ENCODE peak calls at places on chromosomes 11 and 22, in nine cellular contexts. T, X, S, F, Z, V, Q, C and K are unnamed samples. For H3K4me1, the result is how much of the 10 kb centered on the place peaks cover.

GRCh38 chr11:124674168-124674517 is 439 bp downstream of the SPA17 start:
- DNase-seq in T (peak), X (no peak), S (no peak), F (no peak), Z (no peak), V (no peak), Q (no peak), C (no peak), K (no peak)

GRCh38 chr11:93481696-93482095 is 61.5 kb downstream of the SMCO4 start:
- DNase-seq in T (no peak), X (no peak), S (no peak), F (no peak), Z (peak), V (no peak), Q (no peak), C (no peak), K (no peak)

GRCh38 chr11:86069408-86070086 is 663 bp upstream of the PICALM start:
- DNase-seq in T (peak), X (peak), S (no peak), F (peak), Z (peak), V (peak), Q (peak), C (no peak), K (no peak)

GRCh38 chr11:70038034-70038834 is 39.9 kb upstream of the ANO1 start:
- DNase-seq in T (no peak), X (no peak), S (no peak), F (no peak), Z (no peak), V (no peak), Q (no peak), C (no peak), K (no peak)

GRCh38 chr11:18455686-18456372 is at the start of gene LDHAL6A:
- DNase-seq in T (no peak), X (no peak), S (no peak), F (no peak), Z (no peak), V (no peak), Q (no peak), C (no peak), K (no peak)

GRCh38 chr11:44366741-44367140 is 56.8 kb upstream of the ALX4 start:
- DNase-seq in T (no peak), X (no peak), S (no peak), F (no peak), Z (no peak), V (no peak), Q (no peak), C (no peak), K (no peak)

GRCh38 chr11:67436459-67437081 is 912 bp downstream of the PTPRCAP start:
- DNase-seq in T (no peak), X (no peak), S (no peak), F (no peak), Z (no peak), V (no peak), Q (peak), C (no peak), K (no peak)

GRCh38 chr11:12715941-12716340 is 41.7 kb downstream of the TEAD1 start:
- DNase-seq in T (no peak), X (no peak), S (no peak), F (no peak), Z (no peak), V (no peak), Q (no peak), C (no peak), K (peak)

GRCh38 chr11:17786824-17787525 is 52.4 kb downstream of the KCNC1 start:
- DNase-seq in T (no peak), X (no peak), S (no peak), F (no peak), Z (no peak), V (peak), Q (no peak), C (no peak), K (no peak)

GRCh38 chr11:267491-267994 is 10.7 kb upstream of the NLRP6 start:
- DNase-seq in T (peak), X (no peak), S (peak), F (peak), Z (no peak), V (no peak), Q (peak), C (no peak), K (no peak)

GRCh38 chr11:128890216-128890542 is 977 bp upstream of the KCNJ5 start:
- DNase-seq in T (no peak), X (no peak), S (no peak), F (no peak), Z (no peak), V (no peak), Q (no peak), C (no peak), K (no peak)

GRCh38 chr11:28529046-28529445 is 420.9 kb downstream of the METTL15 start:
- DNase-seq in T (no peak), X (peak), S (no peak), F (no peak), Z (no peak), V (no peak), Q (no peak), C (no peak), K (no peak)

GRCh38 chr11:126838779-126839178 is 161.8 kb downstream of the KIRREL3 start:
- DNase-seq in T (no peak), X (no peak), S (no peak), F (no peak), Z (no peak), V (no peak), Q (no peak), C (no peak), K (no peak)

GRCh38 chr11:33402066-33402465 is 144.9 kb downstream of the HIPK3 start:
- DNase-seq in T (no peak), X (no peak), S (no peak), F (no peak), Z (no peak), V (no peak), Q (no peak), C (no peak), K (no peak)

GRCh38 chr22:47367993-47368945 is 605.8 kb downstream of the TBC1D22A start:
- DNase-seq in T (no peak), X (no peak), S (no peak), F (no peak), Z (no peak), V (no peak), Q (no peak), C (no peak), K (no peak)

GRCh38 chr11:75557649-75558494 is 4.2 kb upstream of the SERPINH1 start:
- DNase-seq in T (no peak), X (no peak), S (no peak), F (peak), Z (peak), V (no peak), Q (no peak), C (no peak), K (peak)

GRCh38 chr11:126465573-126466287 is 110.2 kb downstream of the ST3GAL4 start:
- DNase-seq in T (no peak), X (no peak), S (no peak), F (no peak), Z (no peak), V (no peak), Q (peak), C (no peak), K (no peak)

GRCh38 chr11:767238-767637 is 10.0 kb downstream of the GATD1 start:
- DNase-seq in T (no peak), X (no peak), S (no peak), F (no peak), Z (no peak), V (no peak), Q (no peak), C (no peak), K (no peak)

GRCh38 chr22:50361222-50361621 is 18.1 kb downstream of the PPP6R2 start:
- DNase-seq in T (no peak), X (no peak), S (no peak), F (no peak), Z (no peak), V (no peak), Q (no peak), C (no peak), K (no peak)

GRCh38 chr22:40392618-40393017 is 22.2 kb downstream of the SGSM3 start:
- DNase-seq in T (no peak), X (no peak), S (no peak), F (no peak), Z (no peak), V (no peak), Q (no peak), C (no peak), K (no peak)

GRCh38 chr11:12693485-12694181 is 19.4 kb downstream of the TEAD1 start:
- DNase-seq in T (peak), X (no peak), S (peak), F (peak), Z (peak), V (peak), Q (no peak), C (no peak), K (peak)

GRCh38 chr11:125404811-125405481 is 91.1 kb downstream of the FEZ1 start:
- DNase-seq in T (peak), X (peak), S (peak), F (peak), Z (peak), V (peak), Q (no peak), C (no peak), K (peak)

GRCh38 chr11:123853038-123853437 is 32.4 kb downstream of the TMEM225 start:
- DNase-seq in T (no peak), X (no peak), S (no peak), F (no peak), Z (no peak), V (no peak), Q (no peak), C (no peak), K (no peak)

GRCh38 chr11:117070016-117070415 is 28.2 kb downstream of the SIK3 start:
- DNase-seq in T (no peak), X (no peak), S (no peak), F (no peak), Z (no peak), V (no peak), Q (no peak), C (no peak), K (no peak)

GRCh38 chr22:39171623-39172264 is 19.3 kb upstream of the CBX7 start:
- DNase-seq in T (no peak), X (no peak), S (no peak), F (no peak), Z (no peak), V (no peak), Q (no peak), C (no peak), K (no peak)

GRCh38 chr22:20573176-20573829 is 65.9 kb downstream of the MED15 start:
- DNase-seq in T (no peak), X (no peak), S (no peak), F (no peak), Z (no peak), V (no peak), Q (no peak), C (no peak), K (no peak)

GRCh38 chr22:36790648-36791047 is 14.7 kb upstream of the IFT27 start:
- DNase-seq in T (no peak), X (no peak), S (no peak), F (no peak), Z (no peak), V (no peak), Q (no peak), C (no peak), K (no peak)

GRCh38 chr11:17293308-17293707 is 16.8 kb downstream of the NUCB2 start:
- DNase-seq in T (no peak), X (no peak), S (no peak), F (no peak), Z (no peak), V (no peak), Q (no peak), C (no peak), K (no peak)

GRCh38 chr11:95503047-95503446 is 272.0 kb upstream of the SESN3 start:
- DNase-seq in T (no peak), X (no peak), S (peak), F (no peak), Z (no peak), V (no peak), Q (no peak), C (no peak), K (peak)

GRCh38 chr22:22681221-22681739 is 36.9 kb downstream of the GGTLC2 start:
- DNase-seq in T (no peak), X (no peak), S (no peak), F (no peak), Z (no peak), V (no peak), Q (no peak), C (no peak), K (no peak)

GRCh38 chr11:35412285-35412684 is 7.1 kb downstream of the SLC1A2 start:
- DNase-seq in T (peak), X (peak), S (no peak), F (no peak), Z (no peak), V (no peak), Q (no peak), C (no peak), K (no peak)

GRCh38 chr22:48627203-48627602 is 1200.5 kb downstream of the BRD1 start:
- DNase-seq in T (no peak), X (no peak), S (no peak), F (no peak), Z (no peak), V (no peak), Q (no peak), C (no peak), K (no peak)

GRCh38 chr11:95915051-95915450 is 8.9 kb downstream of the MTMR2 start:
- DNase-seq in T (no peak), X (no peak), S (no peak), F (no peak), Z (no peak), V (no peak), Q (no peak), C (no peak), K (no peak)

GRCh38 chr11:122150484-122151124 is 34.6 kb upstream of the BLID start:
- DNase-seq in T (no peak), X (no peak), S (no peak), F (no peak), Z (no peak), V (no peak), Q (no peak), C (no peak), K (no peak)

GRCh38 chr22:29936186-29936585 is 53.2 kb downstream of the MTMR3 start:
- DNase-seq in T (no peak), X (no peak), S (no peak), F (no peak), Z (no peak), V (no peak), Q (no peak), C (no peak), K (no peak)

GRCh38 chr11:79165908-79166307 is 274.9 kb downstream of the TENM4 start:
- DNase-seq in T (no peak), X (no peak), S (no peak), F (no peak), Z (no peak), V (no peak), Q (no peak), C (no peak), K (no peak)

GRCh38 chr11:45543808-45544422 is 121.5 kb downstream of the CHST1 start:
- DNase-seq in T (no peak), X (peak), S (no peak), F (no peak), Z (no peak), V (no peak), Q (no peak), C (no peak), K (no peak)

GRCh38 chr11:119417726-119418540 is 5.0 kb downstream of the THY1 start:
- DNase-seq in T (no peak), X (no peak), S (no peak), F (no peak), Z (peak), V (no peak), Q (no peak), C (no peak), K (no peak)

GRCh38 chr11:45048870-45049825 is 97.3 kb upstream of the PRDM11 start:
- DNase-seq in T (no peak), X (peak), S (peak), F (peak), Z (no peak), V (no peak), Q (no peak), C (no peak), K (no peak)

GRCh38 chr22:31253949-31254348 is 38.3 kb downstream of the PIK3IP1 start:
- DNase-seq in T (no peak), X (no peak), S (peak), F (no peak), Z (peak), V (no peak), Q (no peak), C (no peak), K (peak)

DNA sequence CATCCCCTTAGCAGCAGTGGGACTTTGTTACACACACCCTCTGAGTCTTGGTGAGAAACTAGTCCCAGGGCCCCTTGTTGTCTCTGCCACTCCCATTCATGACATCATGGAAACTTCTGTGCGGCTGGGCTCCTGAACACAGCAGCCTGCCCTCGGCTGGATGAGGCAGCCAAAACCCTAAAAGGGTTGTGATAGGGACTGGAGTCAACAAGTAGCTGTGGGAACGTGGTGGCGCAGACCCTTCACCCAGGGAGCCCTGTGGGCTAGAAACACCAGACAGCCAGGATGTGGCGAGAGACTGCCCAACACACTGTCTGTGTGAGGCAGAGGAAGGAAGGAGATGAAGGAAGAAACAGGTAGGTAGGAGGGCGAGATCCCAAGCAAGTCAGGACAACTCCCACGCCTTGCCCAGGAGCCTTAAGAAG is 3.9 kb downstream of the CD3D start:
- DNase-seq in T (no peak), X (no peak), S (no peak), F (no peak), Z (peak), V (no peak), Q (no peak), C (peak), K (no peak)
- H3K4me1 ChIP-seq in T (under half), X (under half), S (under half), F (under half), Z (under half), V (under half), Q (under half), C (under half), K (under half)

GRCh38 chr11:32080381-32080980 is 10.4 kb upstream of the RCN1 start:
- DNase-seq in T (no peak), X (no peak), S (no peak), F (no peak), Z (no peak), V (no peak), Q (no peak), C (no peak), K (no peak)
- TF ChIP-seq CTCF in T (no peak), X (no peak), S (no peak), F (no peak), Z (no peak), V (no peak), Q (no peak), C (no peak), K (no peak)

DNA sequence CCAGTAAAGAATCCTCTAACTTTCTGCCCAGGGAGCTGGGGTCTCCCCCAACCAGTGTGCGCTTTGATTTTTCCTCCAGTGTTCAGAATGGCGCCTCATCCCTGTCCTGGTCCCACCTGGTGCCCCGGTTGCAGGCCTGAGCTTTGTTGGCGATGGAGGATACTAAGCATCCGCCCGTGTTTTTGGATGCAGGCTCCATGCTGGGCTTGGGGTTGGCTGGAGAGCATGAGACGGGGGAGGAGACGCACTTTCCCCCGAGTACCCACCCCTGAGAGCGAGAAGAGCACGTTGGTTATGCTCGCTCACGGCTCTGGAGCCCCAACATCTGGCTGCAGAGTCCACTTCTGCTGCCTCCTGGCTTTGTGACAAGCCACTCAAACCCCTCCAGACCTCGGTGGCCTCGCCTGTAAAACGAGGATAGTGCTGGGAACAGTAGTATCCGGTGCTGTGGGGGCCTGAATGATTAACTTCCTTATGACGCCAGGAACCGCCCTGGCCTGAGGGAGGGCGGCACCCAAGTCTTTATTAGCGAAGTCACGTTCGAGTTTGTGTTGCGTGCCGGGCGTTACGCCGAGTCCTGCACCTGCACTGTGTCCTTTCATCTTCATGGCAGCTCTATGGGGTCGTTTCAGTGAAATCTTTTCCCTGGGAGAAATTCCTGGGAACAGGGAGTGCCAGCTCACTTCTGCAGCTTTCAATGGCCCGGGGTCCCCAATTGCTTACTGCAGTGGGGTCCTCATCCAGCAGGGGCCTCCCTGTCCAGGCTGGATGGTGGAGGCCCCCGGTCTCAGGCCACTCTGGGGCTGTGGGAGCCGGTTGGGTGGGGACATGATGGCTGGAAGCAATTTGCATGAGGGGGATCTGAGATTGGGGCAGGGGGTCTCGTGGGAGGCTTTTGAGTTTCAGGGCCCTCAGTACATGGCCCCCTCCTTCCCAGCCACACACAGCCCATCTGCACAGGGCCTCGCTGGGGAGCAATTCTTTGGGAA is 25.5 kb downstream of the MRGPRD start:
- DNase-seq in T (no peak), X (no peak), S (peak), F (peak), Z (no peak), V (no peak), Q (no peak), C (no peak), K (peak)
- H3K27ac ChIP-seq in T (no peak), X (peak), S (no peak), F (no peak), Z (no peak), V (no peak), Q (no peak), C (no peak), K (no peak)

GRCh38 chr11:3178349-3178748 is 13.2 kb upstream of the OSBPL5 start:
- DNase-seq in T (no peak), X (no peak), S (no peak), F (no peak), Z (no peak), V (no peak), Q (no peak), C (no peak), K (no peak)
- H3K4me1 ChIP-seq in T (under half), X (under half), S (under half), F (under half), Z (under half), V (under half), Q (under half), C (under half), K (under half)

GRCh38 chr11:64998141-64998540 is 1.4 kb upstream of the BATF2 start:
- DNase-seq in T (no peak), X (no peak), S (no peak), F (no peak), Z (no peak), V (no peak), Q (no peak), C (no peak), K (no peak)

GRCh38 chr11:64996327-64996709 is 453 bp downstream of the BATF2 start:
- DNase-seq in T (no peak), X (no peak), S (no peak), F (no peak), Z (no peak), V (no peak), Q (no peak), C (no peak), K (no peak)

GRCh38 chr11:64994318-64994717 is 2.5 kb downstream of the BATF2 start:
- DNase-seq in T (no peak), X (no peak), S (no peak), F (no peak), Z (no peak), V (no peak), Q (no peak), C (no peak), K (no peak)

GRCh38 chr11:64998690-64999431 is 2.1 kb upstream of the BATF2 start:
- DNase-seq in T (peak), X (no peak), S (no peak), F (no peak), Z (no peak), V (no peak), Q (no peak), C (no peak), K (no peak)

GRCh38 chr11:64996710-64997380 is at the start of gene BATF2:
- DNase-seq in T (peak), X (peak), S (peak), F (peak), Z (peak), V (peak), Q (no peak), C (no peak), K (peak)
- TF ChIP-seq CTCF in T (peak), X (peak), S (peak), F (peak), Z (peak), V (peak), Q (peak), C (peak), K (peak)